ENCODE peak calls at places on chromosomes 13 and 19, in five cellular contexts. C, G, U, E and H are unnamed samples.

GRCh38 chr19:51507640-51508058 is 6.0 kb upstream of the SIGLEC12 start:
- DNase-seq in C (no peak), G (no peak), U (no peak), E (no peak), H (peak)

GRCh38 chr13:110910013-110910890 is 4.6 kb downstream of the ANKRD10 start:
- DNase-seq in C (no peak), G (no peak), U (no peak), E (no peak), H (no peak)

GRCh38 chr19:3338541-3339181 is 27.7 kb upstream of the NFIC start:
- DNase-seq in C (no peak), G (no peak), U (peak), E (no peak), H (no peak)

GRCh38 chr19:48466571-48467325 is 2.4 kb upstream of the CYTH2 start:
- DNase-seq in C (no peak), G (no peak), U (no peak), E (no peak), H (no peak)

GRCh38 chr19:46648070-46648960 is 12.3 kb upstream of the GNG8 start:
- DNase-seq in C (no peak), G (no peak), U (no peak), E (no peak), H (no peak)

GRCh38 chr13:113348591-113348990 is 15.3 kb downstream of the GRTP1 start:
- DNase-seq in C (no peak), G (no peak), U (no peak), E (no peak), H (no peak)

GRCh38 chr19:4093643-4094175 is 27.0 kb upstream of the ZBTB7A start:
- DNase-seq in C (no peak), G (no peak), U (no peak), E (no peak), H (no peak)

GRCh38 chr13:47303626-47304025 is 406.8 kb upstream of the HTR2A start:
- DNase-seq in C (no peak), G (no peak), U (no peak), E (no peak), H (no peak)

GRCh38 chr13:21071894-21072293 is 10.5 kb upstream of the LATS2 start:
- DNase-seq in C (no peak), G (no peak), U (no peak), E (no peak), H (no peak)

GRCh38 chr19:12886943-12887747 is at the start of gene KLF1:
- DNase-seq in C (no peak), G (no peak), U (no peak), E (no peak), H (peak)

GRCh38 chr13:72648513-72649065 is 78.8 kb downstream of the MZT1 start:
- DNase-seq in C (no peak), G (no peak), U (no peak), E (no peak), H (no peak)

GRCh38 chr13:99733346-99733745 is 232.1 kb downstream of the TM9SF2 start:
- DNase-seq in C (no peak), G (no peak), U (no peak), E (no peak), H (no peak)

GRCh38 chr13:78131811-78132210 is 213.2 kb upstream of the EDNRB start:
- DNase-seq in C (no peak), G (no peak), U (no peak), E (no peak), H (no peak)

GRCh38 chr19:44725251-44725650 is 23.3 kb upstream of the BCL3 start:
- DNase-seq in C (no peak), G (no peak), U (no peak), E (no peak), H (no peak)

GRCh38 chr13:20391597-20392452 is 133.8 kb downstream of the CRYL1 start:
- DNase-seq in C (peak), G (no peak), U (no peak), E (no peak), H (peak)

GRCh38 chr19:49921871-49922755 is 6.9 kb upstream of the ATF5 start:
- DNase-seq in C (no peak), G (no peak), U (no peak), E (no peak), H (no peak)

GRCh38 chr13:112986946-112987345 is 17.9 kb downstream of the MCF2L start:
- DNase-seq in C (no peak), G (no peak), U (no peak), E (no peak), H (no peak)

GRCh38 chr13:23674795-23675640 is 104.8 kb downstream of the TNFRSF19 start:
- DNase-seq in C (no peak), G (no peak), U (no peak), E (no peak), H (no peak)

GRCh38 chr13:40637644-40638043 is 28.8 kb downstream of the FOXO1 start:
- DNase-seq in C (no peak), G (no peak), U (no peak), E (no peak), H (peak)

GRCh38 chr13:44219808-44220544 is 153.6 kb upstream of the SERP2 start:
- DNase-seq in C (no peak), G (no peak), U (no peak), E (no peak), H (no peak)

GRCh38 chr19:40165362-40165937 is 25.8 kb upstream of the MAP3K10 start:
- DNase-seq in C (peak), G (no peak), U (peak), E (no peak), H (peak)

GRCh38 chr13:43573361-43573740 is 213.4 kb downstream of the ENOX1 start:
- DNase-seq in C (no peak), G (no peak), U (no peak), E (no peak), H (no peak)

GRCh38 chr19:46812898-46813569 is 24.6 kb upstream of the SLC1A5 start:
- DNase-seq in C (peak), G (no peak), U (no peak), E (no peak), H (no peak)

GRCh38 chr13:114031631-114032030 is 57.8 kb upstream of the C13orf46 start:
- DNase-seq in C (no peak), G (no peak), U (no peak), E (no peak), H (no peak)

GRCh38 chr13:99972190-99972731 is 694 bp upstream of the ZIC5 start:
- DNase-seq in C (no peak), G (no peak), U (no peak), E (no peak), H (no peak)

GRCh38 chr13:106566682-106567420 is 1.1 kb downstream of the ARGLU1 start:
- DNase-seq in C (no peak), G (peak), U (peak), E (peak), H (peak)

GRCh38 chr13:112200200-112200599 is 133.3 kb downstream of the SOX1 start:
- DNase-seq in C (no peak), G (no peak), U (no peak), E (no peak), H (no peak)

GRCh38 chr13:99655351-99656091 is 154.2 kb downstream of the TM9SF2 start:
- DNase-seq in C (no peak), G (no peak), U (no peak), E (no peak), H (peak)

GRCh38 chr13:42486711-42487198 is 87.2 kb upstream of the TNFSF11 start:
- DNase-seq in C (no peak), G (no peak), U (no peak), E (no peak), H (no peak)

GRCh38 chr19:46736544-46737274 is 9.1 kb upstream of the FKRP start:
- DNase-seq in C (no peak), G (no peak), U (no peak), E (no peak), H (peak)

GRCh38 chr13:62278271-62278670 is 862.6 kb upstream of the PCDH20 start:
- DNase-seq in C (no peak), G (no peak), U (no peak), E (no peak), H (no peak)

GRCh38 chr19:1944088-1944915 is 3.3 kb downstream of the CSNK1G2 start:
- DNase-seq in C (no peak), G (no peak), U (no peak), E (no peak), H (no peak)

GRCh38 chr19:1942934-1943555 is 2.1 kb downstream of the CSNK1G2 start:
- DNase-seq in C (no peak), G (no peak), U (peak), E (no peak), H (no peak)

GRCh38 chr19:1943661-1944087 is 2.7 kb downstream of the CSNK1G2 start:
- DNase-seq in C (no peak), G (no peak), U (no peak), E (no peak), H (no peak)

GRCh38 chr19:1941146-1942077 is at the start of gene CSNK1G2:
- DNase-seq in C (no peak), G (no peak), U (peak), E (no peak), H (no peak)

DNA sequence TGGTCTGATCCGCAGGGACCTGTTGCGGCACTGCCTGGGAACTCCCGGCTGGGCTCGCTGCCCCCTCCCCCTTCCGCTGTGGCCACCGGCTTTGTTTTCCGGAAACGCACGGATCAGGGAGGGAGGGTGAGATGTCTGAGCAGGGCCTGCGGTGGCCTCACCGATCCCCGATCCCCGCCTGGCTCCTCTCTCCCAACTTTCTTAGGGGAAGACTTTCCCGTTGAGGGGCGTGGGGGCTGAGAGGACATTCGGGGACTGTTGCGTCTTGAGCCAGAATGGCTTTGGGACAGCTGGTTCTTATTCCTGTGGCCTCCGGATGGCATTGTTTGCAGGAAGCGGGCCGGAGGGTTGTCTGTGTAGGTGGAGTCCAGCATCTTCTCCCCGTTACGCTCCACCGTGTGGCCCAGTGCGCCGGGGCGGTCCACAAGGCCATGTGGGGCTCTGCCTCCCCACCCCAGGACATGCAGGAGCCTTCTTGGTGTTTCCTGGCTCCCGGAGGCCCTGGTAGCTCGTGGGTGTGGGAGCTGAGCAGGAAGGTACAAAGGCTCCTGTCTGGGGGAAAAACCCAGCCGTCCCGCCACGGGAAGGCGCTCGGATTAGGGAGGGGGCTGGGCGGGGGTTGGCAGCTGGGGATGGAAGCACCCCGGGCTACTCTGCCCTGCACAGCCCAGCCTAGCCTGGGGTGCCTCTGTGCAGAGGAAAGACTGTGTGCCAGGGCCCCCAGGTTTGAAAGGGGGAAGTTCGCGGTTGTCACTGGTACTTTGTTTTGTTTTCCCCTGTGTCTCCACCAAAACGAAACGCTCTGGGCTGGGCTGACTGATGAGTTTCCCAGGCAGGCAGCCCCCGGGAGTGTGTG is 1.3 kb downstream of the CSNK1G2 start:
- DNase-seq in C (peak), G (peak), U (peak), E (peak), H (peak)
- TF ChIP-seq POLR2A in C (no peak), G (no peak), U (no peak), E (peak), H (peak)

GRCh38 chr19:6735181-6735891 is 2.0 kb downstream of the GPR108 start:
- DNase-seq in C (no peak), G (no peak), U (no peak), E (no peak), H (no peak)

GRCh38 chr19:6736917-6737283 is 480 bp downstream of the GPR108 start:
- DNase-seq in C (no peak), G (no peak), U (no peak), E (no peak), H (no peak)

GRCh38 chr19:6737284-6737872 is at the start of gene GPR108:
- DNase-seq in C (peak), G (peak), U (peak), E (peak), H (peak)

GRCh38 chr19:6737873-6738725 is 719 bp upstream of the GPR108 start:
- DNase-seq in C (peak), G (peak), U (peak), E (no peak), H (peak)

DNA sequence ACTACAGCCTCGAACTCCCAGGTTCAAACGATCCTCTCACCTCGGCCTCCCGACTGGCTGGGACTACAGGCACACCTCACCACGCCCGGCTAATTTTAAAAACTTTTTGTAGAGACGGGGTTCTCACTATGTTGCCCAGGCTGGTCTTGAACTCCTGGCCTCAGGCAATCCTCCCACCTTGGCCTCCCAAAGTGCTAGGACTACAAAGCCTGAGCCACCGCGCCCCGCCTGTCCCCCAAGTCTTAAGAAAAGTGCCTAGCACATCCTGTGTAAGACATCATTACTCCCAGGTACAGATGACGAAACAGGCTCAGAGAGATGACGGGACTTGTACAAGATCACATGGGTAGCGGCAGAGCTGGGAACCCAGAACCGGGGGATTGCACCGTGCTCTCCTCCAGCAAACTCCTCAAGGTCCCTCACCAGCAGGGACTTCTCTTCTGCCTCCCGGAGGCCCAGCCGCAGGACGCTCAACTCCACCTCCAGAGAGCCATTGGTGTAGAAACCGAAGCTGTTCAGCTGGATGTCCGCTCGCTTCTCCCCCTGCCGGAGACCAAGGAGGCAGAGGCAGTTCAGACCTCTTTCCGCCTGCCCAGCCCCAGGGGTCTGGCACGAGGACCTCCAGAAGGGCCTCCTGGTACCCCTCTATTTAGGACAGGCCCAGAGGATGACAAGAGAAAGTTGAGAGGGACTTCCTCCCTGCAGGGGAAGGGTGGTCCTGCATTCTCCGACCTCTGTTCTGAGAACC is 1.0 kb downstream of the GPR108 start:
- DNase-seq in C (peak), G (no peak), U (peak), E (peak), H (peak)
- TF ChIP-seq POLR2A in C (no peak), G (no peak), U (no peak), E (peak), H (peak)

DNA sequence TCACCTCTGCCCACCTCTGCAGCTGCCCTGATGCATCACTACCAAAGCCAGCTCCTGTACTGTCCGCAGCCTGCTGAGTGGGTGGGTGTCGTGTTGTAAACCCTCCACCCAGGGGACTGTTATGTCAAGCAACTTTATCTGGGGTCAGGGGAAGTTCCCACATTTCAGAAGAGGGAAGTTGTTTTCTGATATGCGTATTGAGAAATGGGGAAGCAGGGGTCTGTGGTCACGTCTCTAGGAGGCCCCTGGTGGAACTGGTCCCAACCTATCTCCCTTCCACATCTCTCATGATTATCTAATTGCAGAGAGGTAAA is 31.2 kb downstream of the CLEC17A start:
- DNase-seq in C (no peak), G (no peak), U (peak), E (no peak), H (no peak)
- TF ChIP-seq POLR2A in C (no peak), G (no peak), U (no peak), E (no peak), H (no peak)

GRCh38 chr19:21326169-21326568 is 3.0 kb downstream of the ZNF708 start:
- DNase-seq in C (no peak), G (no peak), U (no peak), E (no peak), H (no peak)

GRCh38 chr19:21328402-21328801 is 808 bp downstream of the ZNF708 start:
- DNase-seq in C (no peak), G (no peak), U (no peak), E (no peak), H (peak)

DNA sequence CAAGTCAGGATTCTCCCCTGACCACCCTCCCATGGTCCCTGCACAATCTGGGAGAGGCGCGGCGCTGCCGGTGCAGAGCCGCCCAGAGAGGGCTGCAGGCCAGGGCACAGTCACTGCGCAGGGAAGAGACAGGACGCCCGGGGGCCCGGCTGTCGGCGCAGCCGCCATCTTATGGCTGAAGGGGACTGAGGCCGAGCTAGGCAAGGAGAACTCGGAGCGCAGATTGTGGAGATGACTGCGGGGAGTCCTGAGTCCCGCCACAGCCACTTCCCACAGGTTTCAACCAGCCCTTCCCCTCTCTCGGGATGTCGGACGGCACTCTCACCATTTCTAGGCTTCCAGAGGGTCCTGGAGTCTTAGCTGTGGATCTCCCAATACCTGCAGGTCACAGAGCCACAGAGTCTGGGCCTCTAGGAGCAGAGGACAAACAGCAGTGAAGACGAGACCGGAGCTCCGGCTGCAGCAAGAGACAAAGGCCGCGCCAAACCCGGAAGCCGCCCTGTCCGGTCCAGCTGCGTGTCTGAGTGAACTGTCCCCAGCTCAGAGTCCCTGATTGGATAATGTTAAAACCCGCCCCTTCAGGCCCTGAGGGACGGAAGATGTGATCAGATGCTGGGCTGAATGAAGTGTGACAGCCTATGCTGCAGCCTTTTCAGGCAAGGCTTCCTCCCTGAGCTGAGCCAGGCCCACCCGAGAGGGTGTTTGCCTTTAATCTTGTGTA is at the start of gene ZNF708:
- DNase-seq in C (peak), G (peak), U (peak), E (peak), H (peak)
- TF ChIP-seq POLR2A in C (peak), G (peak), U (peak), E (peak), H (peak)